ENCODE peak calls at places on chromosome 14, in four cellular contexts. B is heart left ventricle, Q is heart right ventricle, F is transverse colon. G is an unnamed sample. For H3K36me3, the result is how much of the 10 kb centered on the place peaks cover.

GRCh38 chr14:62734831-62735230 is 310.4 kb downstream of the KCNH5 start:
- DNase-seq in B (no peak), F (no peak), Q (no peak), G (no peak)

GRCh38 chr14:61429316-61429715 is 107.9 kb downstream of the PRKCH start:
- DNase-seq in Q (no peak), B (no peak), F (no peak), G (no peak)

GRCh38 chr14:70094106-70094505 is 94.6 kb downstream of the SLC8A3 start:
- DNase-seq in Q (no peak), B (no peak), F (no peak), G (no peak)

GRCh38 chr14:24504425-24504824 is 3.6 kb downstream of the CMA1 start:
- DNase-seq in Q (no peak), B (no peak), F (no peak), G (no peak)

GRCh38 chr14:45716506-45716905 is 463.5 kb upstream of the MIS18BP1 start:
- DNase-seq in F (no peak), Q (no peak), B (no peak), G (no peak)

GRCh38 chr14:54356172-54356571 is 40.6 kb upstream of the CDKN3 start:
- DNase-seq in Q (no peak), B (no peak), F (no peak), G (no peak)

GRCh38 chr14:101812071-101812470 is 50.6 kb downstream of the PPP2R5C start:
- DNase-seq in F (peak), Q (no peak), B (no peak), G (no peak)

GRCh38 chr14:73660511-73660910 is 15.7 kb downstream of the DNAL1 start:
- DNase-seq in F (no peak), B (no peak), Q (no peak), G (no peak)

GRCh38 chr14:54322668-54323380 is 74.0 kb upstream of the CDKN3 start:
- DNase-seq in Q (peak), F (no peak), B (peak), G (peak)

GRCh38 chr14:36450550-36450949 is 69.5 kb downstream of the NKX2-1 start:
- DNase-seq in Q (no peak), F (no peak), B (no peak), G (no peak)

GRCh38 chr14:24816011-24816928 is 182.3 kb upstream of the GZMB start:
- DNase-seq in B (peak), F (peak), Q (peak), G (no peak)

GRCh38 chr14:39145266-39145966 is 24.7 kb downstream of the TRAPPC6B start:
- DNase-seq in Q (no peak), F (no peak), B (no peak), G (no peak)

GRCh38 chr14:55240526-55241178 is 30.6 kb upstream of the FBXO34 start:
- DNase-seq in Q (no peak), B (no peak), F (no peak), G (no peak)

GRCh38 chr14:36818212-36818611 is 156.6 kb downstream of the PAX9 start:
- DNase-seq in B (no peak), F (no peak), Q (no peak), G (no peak)

GRCh38 chr14:61375218-61375617 is 53.8 kb downstream of the PRKCH start:
- DNase-seq in Q (no peak), B (no peak), F (no peak), G (no peak)

GRCh38 chr14:19917955-19918518 is 2.4 kb upstream of the OR4K5 start:
- DNase-seq in B (no peak), F (no peak), Q (no peak), G (no peak)

GRCh38 chr14:39876935-39877334 is 444.7 kb upstream of the FBXO33 start:
- DNase-seq in B (no peak), F (no peak), Q (no peak), G (no peak)

GRCh38 chr14:44657688-44658388 is 150.8 kb upstream of the FSCB start:
- DNase-seq in F (no peak), Q (no peak), B (no peak), G (peak)

GRCh38 chr14:101127239-101127638 is 223.7 kb upstream of the RTL1 start:
- DNase-seq in Q (no peak), B (no peak), F (no peak), G (no peak)

GRCh38 chr14:34750670-34751069 is 36.3 kb upstream of the CFL2 start:
- DNase-seq in F (no peak), B (no peak), Q (no peak), G (no peak)

GRCh38 chr14:34465069-34465859 is 3.2 kb upstream of the SPTSSA start:
- DNase-seq in Q (no peak), B (no peak), F (no peak), G (no peak)

GRCh38 chr14:44783899-44784298 is 177.8 kb downstream of the KLHL28 start:
- DNase-seq in F (no peak), Q (no peak), B (no peak), G (no peak)

GRCh38 chr14:87254331-87254730 is 738.7 kb downstream of the GALC start:
- DNase-seq in B (no peak), Q (no peak), F (no peak), G (no peak)

GRCh38 chr14:23827100-23827892 is 126.3 kb upstream of the DHRS4 start:
- DNase-seq in Q (no peak), B (no peak), F (no peak), G (no peak)

GRCh38 chr14:94540031-94540794 is 21.0 kb upstream of the SERPINA4 start:
- DNase-seq in B (no peak), F (no peak), Q (no peak), G (no peak)

GRCh38 chr14:38225946-38226345 is 18.2 kb downstream of the SSTR1 start:
- DNase-seq in Q (no peak), F (no peak), B (no peak), G (no peak)

GRCh38 chr14:36935976-36936678 is 236.3 kb downstream of the SLC25A21 start:
- DNase-seq in Q (no peak), F (no peak), B (no peak), G (no peak)

GRCh38 chr14:99744199-99744872 is 48.9 kb upstream of the EML1 start:
- DNase-seq in Q (no peak), F (no peak), B (no peak), G (no peak)

GRCh38 chr14:73789996-73790581 is 61.5 kb upstream of the PTGR2 start:
- DNase-seq in F (peak), Q (peak), B (peak), G (peak)

GRCh38 chr14:92386637-92387036 is 63.7 kb downstream of the SLC24A4 start:
- DNase-seq in Q (no peak), B (no peak), F (no peak), G (no peak)

DNA sequence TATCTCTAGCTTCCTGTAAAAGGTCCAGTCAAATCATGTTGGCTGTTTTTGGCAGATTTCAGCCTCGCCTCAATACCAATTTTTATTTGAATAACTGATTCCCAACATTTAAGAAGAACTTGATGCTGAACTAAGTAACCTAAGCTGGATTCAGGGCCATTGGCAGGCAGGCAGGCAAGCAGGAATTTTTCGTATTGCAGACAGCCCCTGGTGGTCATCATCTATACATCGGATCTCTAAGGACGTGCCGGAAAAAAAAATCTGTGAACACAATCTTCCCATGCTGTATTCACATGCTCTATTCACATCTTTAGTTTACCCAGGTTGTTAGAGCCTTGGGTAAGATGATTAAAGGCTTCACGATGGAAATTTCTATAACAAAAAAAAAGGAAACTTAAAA is 7.0 kb downstream of the VCPKMT start:
- DNase-seq in B (no peak), F (no peak), Q (no peak), G (no peak)
- TF ChIP-seq CTCF in B (no peak), F (no peak), Q (no peak), G (no peak)

GRCh38 chr14:91306547-91306946 is 62.0 kb upstream of the GPR68 start:
- DNase-seq in Q (no peak), F (no peak), B (no peak), G (no peak)
- H3K36me3 ChIP-seq in Q (under half), F (under half), B (under half), G (under half)

DNA sequence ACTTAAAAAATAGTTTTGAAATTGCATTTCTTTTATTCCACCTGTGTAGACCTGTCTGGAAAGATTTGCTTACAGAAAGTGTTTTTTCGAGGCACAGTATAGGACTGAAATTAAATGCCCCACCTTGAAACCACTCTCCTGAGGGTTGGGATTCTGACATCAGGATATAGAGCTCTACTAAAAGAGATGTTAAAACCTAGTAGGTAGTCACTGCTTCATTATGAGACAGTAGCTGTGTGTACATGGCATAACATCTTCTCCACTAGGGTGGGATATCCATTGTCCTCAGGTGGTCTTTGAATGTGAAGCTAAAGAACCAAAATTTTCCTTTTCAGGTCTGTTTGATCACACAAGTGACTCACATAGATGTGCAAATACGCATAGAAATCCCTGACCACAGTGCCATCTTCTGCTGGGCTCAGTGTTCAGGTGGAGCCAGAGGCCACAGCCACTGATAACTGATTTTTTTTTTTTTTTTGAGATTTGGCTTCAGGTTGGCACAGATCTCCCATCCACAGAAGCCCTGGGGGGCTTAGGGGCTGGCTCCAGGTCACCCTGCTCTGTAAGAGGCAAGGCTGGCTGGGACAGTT is 125.6 kb downstream of the DAAM1 start:
- DNase-seq in F (no peak), Q (no peak), B (no peak), G (no peak)
- TF ChIP-seq CTCF in F (no peak), Q (no peak), B (no peak), G (no peak)

DNA sequence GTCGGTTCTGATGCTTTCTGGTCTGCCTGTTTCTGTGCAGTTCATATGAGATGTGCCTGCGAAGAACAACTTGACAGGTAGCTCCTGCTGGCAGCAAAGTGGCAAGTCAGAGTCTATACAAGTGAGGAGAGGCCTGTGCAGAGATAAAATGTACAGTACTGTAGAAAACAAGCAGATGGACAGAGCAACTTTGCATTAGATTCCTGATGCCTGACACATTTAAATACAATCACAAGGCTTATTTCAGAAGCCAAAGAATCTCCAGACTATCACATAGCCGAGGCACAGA is 936.0 kb downstream of the DIO2 start:
- DNase-seq in F (no peak), B (no peak), Q (no peak), G (no peak)
- H3K36me3 ChIP-seq in F (under half), B (under half), Q (under half), G (under half)

GRCh38 chr14:103728721-103729120 is 13.1 kb downstream of the ZFYVE21 start:
- DNase-seq in Q (no peak), F (no peak), B (peak), G (peak)
- TF ChIP-seq CTCF in Q (no peak), F (no peak), B (no peak), G (peak)

DNA sequence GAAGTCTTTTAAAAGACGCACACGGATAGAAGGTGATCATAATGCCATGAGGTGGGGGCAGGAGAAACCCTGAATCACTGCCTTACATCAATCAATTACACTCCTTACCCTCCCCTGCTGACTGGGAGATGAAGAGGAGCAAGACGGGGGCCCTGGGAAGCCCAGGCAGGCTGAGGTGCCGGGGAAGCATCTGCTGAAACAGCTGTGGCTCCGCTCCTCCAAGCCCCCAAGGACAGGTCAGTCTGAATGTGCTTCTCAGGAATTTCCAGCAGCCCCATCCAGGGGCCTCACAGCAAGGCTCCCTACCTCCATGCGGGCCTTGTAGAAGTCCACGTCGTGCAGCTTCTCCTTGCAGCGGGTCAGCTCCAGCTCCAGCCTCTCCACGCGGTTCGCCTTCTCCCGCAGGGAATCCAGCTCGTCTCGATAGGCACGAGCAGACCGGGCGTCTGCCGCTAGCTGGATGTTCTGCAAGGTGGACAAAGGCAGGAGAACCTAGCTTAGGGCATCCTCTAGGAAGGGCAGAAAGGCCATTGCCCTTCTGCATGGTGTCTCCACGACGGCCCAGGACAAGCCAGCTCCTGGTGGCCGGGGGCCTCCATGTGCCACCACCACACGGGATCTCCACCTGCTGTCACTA is 79.8 kb downstream of the CCDC88C start:
- DNase-seq in B (peak), Q (no peak), F (no peak), G (no peak)
- H3K36me3 ChIP-seq in B (under half), Q (under half), F (under half), G (under half)

DNA sequence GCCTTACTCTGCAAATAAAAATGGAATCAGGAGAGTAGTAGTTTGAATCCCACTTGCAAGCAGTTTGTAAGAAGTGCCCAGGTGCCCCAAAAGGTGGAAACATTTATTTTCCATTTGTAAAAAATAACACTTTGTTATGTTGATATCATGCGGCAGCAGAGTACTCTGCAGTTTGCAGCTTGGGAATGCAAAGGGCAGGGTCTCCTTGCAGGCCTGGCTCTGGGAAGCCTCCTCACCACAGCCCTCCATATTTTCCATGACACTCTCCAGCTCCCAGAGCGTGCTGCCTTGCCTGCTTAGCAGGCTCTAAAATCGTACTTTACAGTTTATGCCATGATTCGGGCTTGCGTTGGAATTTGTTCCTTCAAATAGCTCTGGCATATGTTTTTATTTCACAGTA is 20.0 kb downstream of the TUNAR start:
- DNase-seq in B (no peak), Q (no peak), F (no peak), G (no peak)
- TF ChIP-seq CTCF in B (no peak), Q (no peak), F (no peak), G (no peak)

GRCh38 chr14:52911904-52912303 is 38.9 kb downstream of the FERMT2 start:
- DNase-seq in B (no peak), Q (no peak), F (no peak), G (no peak)
- H3K36me3 ChIP-seq in B (under half), Q (under half), F (under half), G (under half)

DNA sequence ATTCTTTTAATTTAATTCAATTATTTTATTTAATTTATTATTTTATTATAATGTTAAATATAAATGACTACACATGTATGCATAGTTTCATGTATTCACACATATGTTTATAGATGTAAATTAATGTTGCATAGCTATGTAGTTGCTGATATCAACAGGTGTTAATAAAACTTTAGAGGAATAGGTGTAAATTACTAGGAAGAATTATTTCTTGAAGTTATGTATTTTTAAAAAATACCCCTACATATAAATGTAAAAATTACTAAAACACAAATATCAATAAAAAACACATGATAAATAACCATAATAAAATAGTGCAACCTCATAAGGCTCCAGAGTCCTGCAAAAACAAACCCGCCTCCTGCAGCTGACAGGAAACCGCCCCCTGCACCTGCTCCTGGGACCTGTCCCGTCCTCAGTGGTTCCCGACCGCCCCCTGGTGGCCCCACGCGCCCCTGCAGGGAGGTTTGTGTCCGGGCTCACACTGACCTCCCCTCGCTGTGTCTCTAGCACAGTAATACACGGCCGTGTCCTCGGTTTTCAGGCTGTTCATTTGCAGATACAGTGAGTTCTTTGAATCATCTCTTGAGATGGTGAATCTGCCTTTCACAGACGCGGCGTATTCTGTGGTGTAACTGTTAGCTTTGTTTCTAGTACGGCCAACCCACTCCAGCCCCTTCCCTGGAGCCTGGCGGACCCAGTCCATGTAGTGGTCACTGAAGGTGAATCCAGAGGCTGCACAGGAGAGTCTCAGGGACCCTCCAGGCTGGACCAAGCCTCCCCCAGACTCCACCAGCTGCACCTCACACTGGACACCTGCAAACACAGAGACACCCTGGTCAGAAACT is 1264.0 kb downstream of the TMEM121 start:
- DNase-seq in F (peak), B (peak), Q (no peak), G (peak)
- TF ChIP-seq CTCF in F (peak), B (peak), Q (peak), G (peak)

DNA sequence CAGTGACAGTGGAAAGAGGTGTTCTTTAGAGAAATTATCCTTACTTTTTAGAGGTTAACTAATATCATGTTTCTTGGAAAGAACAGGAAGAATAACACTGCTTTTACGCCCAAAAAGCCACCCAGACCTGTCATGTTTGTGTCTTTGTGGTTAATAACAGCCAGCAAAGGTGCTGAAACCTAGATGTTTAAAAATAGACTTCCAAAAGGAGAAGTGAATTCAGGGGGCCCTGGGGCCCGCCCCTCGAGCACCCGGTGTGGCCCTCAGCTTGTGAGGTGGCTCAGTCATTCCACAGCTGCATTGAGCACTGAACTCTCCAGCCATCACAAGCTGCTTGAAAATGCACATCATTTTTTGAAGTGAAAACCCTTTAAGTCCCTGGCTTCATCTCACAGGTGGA is 20.8 kb upstream of the AMN start:
- DNase-seq in B (no peak), F (peak), Q (no peak), G (no peak)
- H3K36me3 ChIP-seq in B (half or more), F (under half), Q (under half), G (under half)

G was measured in thyroid gland.